ENCODE peak calls at places on chromosomes 6 and 20, in seven cellular contexts. J, Y, I, H, E, B and R are unnamed samples.
A peak's percentile ranks its signal among the peaks of the same experiment; 100 is the strongest.

GRCh38 chr20:49091104-49091503 is 45.0 kb downstream of the CSE1L start:
- DNase-seq in J (no peak), Y (no peak), I (no peak), H (no peak), E (no peak), B (no peak), R (no peak)

GRCh38 chr6:56786256-56786655 is 143.6 kb upstream of the DST start:
- DNase-seq in J (no peak), Y (no peak), I (no peak), H (no peak), E (no peak), B (no peak), R (no peak)

GRCh38 chr6:169144356-169144755 is 109.3 kb downstream of the THBS2 start:
- DNase-seq in J (no peak), Y (no peak), I (no peak), H (no peak), E (no peak), B (no peak), R (no peak)

GRCh38 chr6:16352258-16352635 is 113.9 kb downstream of the GMPR start:
- DNase-seq in J (peak; percentile 56), Y (no peak), I (no peak), H (no peak), E (peak; percentile 75), B (no peak), R (no peak)

GRCh38 chr6:44237813-44238433 is 9.0 kb upstream of the HSP90AB1 start:
- DNase-seq in J (no peak), Y (peak; percentile 98), I (peak; percentile 92), H (no peak), E (peak; percentile 67), B (peak; percentile 88), R (peak; percentile 91)

GRCh38 chr6:20146291-20146690 is 66.0 kb downstream of the MBOAT1 start:
- DNase-seq in J (no peak), Y (no peak), I (no peak), H (no peak), E (no peak), B (no peak), R (no peak)

GRCh38 chr6:44569931-44570385 is 182.5 kb downstream of the CDC5L start:
- DNase-seq in J (peak; percentile 24), Y (no peak), I (peak; percentile 72), H (no peak), E (peak; percentile 55), B (peak; percentile 54), R (peak; percentile 72)

GRCh38 chr20:63703471-63703975 is 4.3 kb downstream of the ARFRP1 start:
- DNase-seq in J (no peak), Y (peak; percentile 67), I (peak; percentile 64), H (no peak), E (no peak), B (no peak), R (peak; percentile 73)

GRCh38 chr20:18840248-18840645 is 26.7 kb downstream of the SCP2D1 start:
- DNase-seq in J (no peak), Y (no peak), I (no peak), H (no peak), E (no peak), B (no peak), R (peak; percentile 9)

GRCh38 chr6:14555804-14556203 is 438.2 kb downstream of the CD83 start:
- DNase-seq in J (no peak), Y (no peak), I (no peak), H (no peak), E (no peak), B (peak; percentile 84), R (no peak)

GRCh38 chr20:31523361-31524283 is 9.4 kb downstream of the HM13 start:
- DNase-seq in J (no peak), Y (no peak), I (no peak), H (no peak), E (peak; percentile 49), B (no peak), R (no peak)

GRCh38 chr6:89324304-89324703 is 9.2 kb upstream of the GABRR2 start:
- DNase-seq in J (no peak), Y (no peak), I (no peak), H (no peak), E (no peak), B (no peak), R (no peak)

GRCh38 chr20:7935027-7935551 is 5.2 kb downstream of the HAO1 start:
- DNase-seq in J (no peak), Y (no peak), I (no peak), H (no peak), E (no peak), B (no peak), R (no peak)

GRCh38 chr6:2658788-2659187 is 91.9 kb downstream of the MYLK4 start:
- DNase-seq in J (no peak), Y (no peak), I (no peak), H (no peak), E (no peak), B (no peak), R (no peak)

GRCh38 chr6:32947552-32948465 is 5.1 kb downstream of the HLA-DMA start:
- DNase-seq in J (no peak), Y (no peak), I (no peak), H (no peak), E (peak; percentile 43), B (peak; percentile 88), R (no peak)

GRCh38 chr6:138817799-138818198 is 21.9 kb downstream of the ECT2L start:
- DNase-seq in J (peak; percentile 75), Y (no peak), I (peak; percentile 76), H (peak; percentile 4), E (peak; percentile 72), B (peak; percentile 80), R (no peak)

GRCh38 chr20:58898629-58899028 is 46.1 kb downstream of the GNAS start:
- DNase-seq in J (no peak), Y (no peak), I (no peak), H (no peak), E (no peak), B (no peak), R (no peak)

GRCh38 chr6:144219056-144219685 is 66.0 kb upstream of the UTRN start:
- DNase-seq in J (peak; percentile 46), Y (no peak), I (no peak), H (no peak), E (peak; percentile 77), B (no peak), R (no peak)

DNA sequence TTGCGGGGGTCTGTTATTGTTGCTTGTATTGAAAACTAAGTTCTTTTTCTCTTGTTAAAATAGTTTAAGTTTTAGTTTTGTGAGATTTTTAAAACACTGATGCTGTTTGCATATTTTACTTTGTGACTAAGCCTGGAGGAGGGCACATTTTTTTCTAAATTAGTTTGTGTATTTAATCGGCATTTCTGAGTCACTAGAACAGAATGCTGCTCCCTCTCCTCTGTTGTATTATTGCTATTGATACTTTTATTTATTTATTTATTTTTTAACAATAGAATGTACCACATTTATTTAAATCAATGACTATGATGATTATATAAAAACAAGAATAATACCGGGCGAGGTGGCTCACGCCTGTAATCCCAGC is 5.1 kb upstream of the FAM50B start:
- DNase-seq in J (no peak), Y (no peak), I (no peak), H (no peak), E (peak; percentile 53), B (no peak), R (no peak)
- H3K4me3 ChIP-seq in J (no peak overlapping the region), Y (no peak overlapping the region), I (no peak overlapping the region), H (no peak overlapping the region), E (no peak overlapping the region), B (no peak overlapping the region), R (no peak overlapping the region)

GRCh38 chr6:26536571-26537159 is 1.5 kb upstream of the HMGN4 start:
- DNase-seq in J (no peak), Y (no peak), I (no peak), H (no peak), E (peak; percentile 80), B (peak; percentile 68), R (no peak)
- H3K4me3 ChIP-seq in J (peak overlapping the region; percentile 95), Y (peak overlapping the region; percentile 82), I (peak overlapping the region; percentile 81), H (peak overlapping the region; percentile 84), E (peak overlapping the region; percentile 82), B (peak overlapping the region; percentile 58), R (peak overlapping the region; percentile 86)

GRCh38 chr6:142302427-142303190 is 802 bp downstream of the ADGRG6 start:
- DNase-seq in J (no peak), Y (no peak), I (no peak), H (no peak), E (no peak), B (no peak), R (no peak)

GRCh38 chr6:142301421-142302391 is at the start of gene ADGRG6:
- DNase-seq in J (no peak), Y (peak; percentile 90), I (peak; percentile 80), H (no peak), E (peak; percentile 42), B (peak; percentile 65), R (no peak)

GRCh38 chr6:142300758-142301251 is 1.0 kb upstream of the ADGRG6 start:
- DNase-seq in J (no peak), Y (peak; percentile 30), I (no peak), H (no peak), E (peak; percentile 86), B (peak; percentile 74), R (no peak)

GRCh38 chr6:142304241-142304640 is 2.4 kb downstream of the ADGRG6 start:
- DNase-seq in J (no peak), Y (no peak), I (no peak), H (no peak), E (no peak), B (no peak), R (no peak)

DNA sequence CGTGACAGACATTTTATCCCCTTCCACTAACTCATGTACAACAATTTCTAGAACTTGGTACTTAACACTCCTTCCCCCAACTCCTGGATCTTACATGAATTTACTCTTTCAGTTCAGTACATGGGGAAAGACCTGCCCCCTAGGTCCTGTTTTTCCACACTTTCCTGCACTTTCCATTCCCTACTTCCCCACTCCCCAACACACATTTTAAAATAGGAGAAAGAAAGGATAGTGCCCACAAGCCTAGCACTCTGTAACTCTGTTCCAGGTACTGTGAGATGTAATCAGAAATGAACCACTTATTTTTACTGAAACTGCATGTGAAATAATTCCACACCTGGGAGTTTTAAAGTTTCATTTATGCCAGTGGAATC is 1.4 kb downstream of the ADGRG6 start:
- DNase-seq in J (no peak), Y (no peak), I (no peak), H (no peak), E (no peak), B (no peak), R (no peak)
- H3K4me3 ChIP-seq in J (no peak overlapping the region), Y (peak overlapping the region; percentile 60), I (peak overlapping the region; percentile 68), H (no peak overlapping the region), E (no peak overlapping the region), B (no peak overlapping the region), R (no peak overlapping the region)

GRCh38 chr6:155181498-155181897 is 82.3 kb upstream of the CLDN20 start:
- DNase-seq in J (no peak), Y (no peak), I (no peak), H (no peak), E (no peak), B (no peak), R (no peak)
- H3K4me3 ChIP-seq in J (no peak overlapping the region), Y (no peak overlapping the region), I (no peak overlapping the region), H (no peak overlapping the region), E (no peak overlapping the region), B (no peak overlapping the region), R (no peak overlapping the region)

DNA sequence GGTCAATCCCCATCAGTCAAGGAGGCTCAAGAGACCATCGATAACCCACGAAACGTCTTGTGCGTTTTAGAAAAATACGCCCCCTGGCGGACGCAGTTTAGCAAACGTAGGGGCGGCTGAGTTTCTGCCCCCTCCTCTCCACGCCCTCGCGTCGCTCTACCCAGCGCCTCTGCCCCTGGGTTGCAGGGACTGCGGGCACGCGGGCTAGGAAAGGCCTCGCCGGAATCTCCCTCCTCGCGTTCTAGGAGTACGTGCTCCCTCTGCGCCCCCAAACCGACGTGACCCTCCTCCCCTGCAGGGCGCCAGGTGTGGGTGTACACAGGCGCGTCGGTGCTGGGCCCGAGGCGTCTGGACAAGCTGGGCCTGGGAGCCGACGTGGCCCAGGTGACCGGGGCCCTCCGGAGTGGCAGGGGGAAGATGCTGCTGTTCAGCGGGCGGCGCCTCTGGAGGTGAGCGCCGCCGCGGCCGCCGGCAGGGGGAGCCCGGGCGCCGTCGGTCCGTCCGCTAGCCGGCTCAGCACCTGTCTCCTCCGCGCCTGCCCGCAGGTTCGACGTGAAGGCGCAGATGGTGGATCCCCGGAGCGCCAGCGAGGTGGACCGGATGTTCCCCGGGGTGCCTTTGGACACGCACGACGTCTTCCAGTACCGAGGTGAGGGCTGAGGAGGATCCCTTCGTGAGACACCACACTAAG is 5.3 kb downstream of the MMP9 start:
- DNase-seq in J (no peak), Y (peak; percentile 93), I (peak; percentile 82), H (no peak), E (peak; percentile 41), B (peak; percentile 82), R (no peak)
- H3K4me3 ChIP-seq in J (no peak overlapping the region), Y (no peak overlapping the region), I (no peak overlapping the region), H (peak overlapping the region; percentile 7), E (no peak overlapping the region), B (peak overlapping the region; percentile 35), R (peak overlapping the region; percentile 39)